ENCODE peak calls at places on chromosomes 1 and 21, in nine cellular contexts. One of them, this sample, is unnamed.

GRCh38 chr21:29506947-29507346 is 208.2 kb downstream of the BACH1 start:
- DNase-seq in posterior vena cava: no peak
- DNase-seq in nephron progenitor cell: no peak
- DNase-seq in Daoy: no peak
- DNase-seq in stimulated activated CD4-positive, alpha-beta T cell treated with anti-CD3 and anti-CD28 coated beads, TNF-alpha, amount 100 ng/mL, for 4 hours: no peak
- DNase-seq in dermis microvascular lymphatic vessel endothelial cell: no peak
- DNase-seq in NCI-H1436: no peak
- DNase-seq in NCI-H2081: no peak
- DNase-seq in CD4-positive, alpha-beta T cell: no peak
- DNase-seq in this sample: no peak

GRCh38 chr1:190479028-190479427 is 1.4 kb upstream of the BRINP3 start:
- DNase-seq in posterior vena cava: no peak
- DNase-seq in nephron progenitor cell: no peak
- DNase-seq in Daoy: no peak
- DNase-seq in stimulated activated CD4-positive, alpha-beta T cell treated with anti-CD3 and anti-CD28 coated beads, TNF-alpha, amount 100 ng/mL, for 4 hours: no peak
- DNase-seq in dermis microvascular lymphatic vessel endothelial cell: no peak
- DNase-seq in NCI-H1436: no peak
- DNase-seq in NCI-H2081: peak
- DNase-seq in CD4-positive, alpha-beta T cell: no peak
- DNase-seq in this sample: no peak

GRCh38 chr1:85078903-85079302 is 30.6 kb upstream of the MCOLN3 start:
- DNase-seq in posterior vena cava: no peak
- DNase-seq in nephron progenitor cell: no peak
- DNase-seq in Daoy: no peak
- DNase-seq in stimulated activated CD4-positive, alpha-beta T cell treated with anti-CD3 and anti-CD28 coated beads, TNF-alpha, amount 100 ng/mL, for 4 hours: no peak
- DNase-seq in dermis microvascular lymphatic vessel endothelial cell: no peak
- DNase-seq in NCI-H1436: no peak
- DNase-seq in NCI-H2081: no peak
- DNase-seq in CD4-positive, alpha-beta T cell: no peak
- DNase-seq in this sample: peak

GRCh38 chr1:12696658-12697057 is 19.3 kb upstream of the AADACL3 start:
- DNase-seq in posterior vena cava: no peak
- DNase-seq in nephron progenitor cell: no peak
- DNase-seq in Daoy: no peak
- DNase-seq in stimulated activated CD4-positive, alpha-beta T cell treated with anti-CD3 and anti-CD28 coated beads, TNF-alpha, amount 100 ng/mL, for 4 hours: no peak
- DNase-seq in dermis microvascular lymphatic vessel endothelial cell: no peak
- DNase-seq in NCI-H1436: no peak
- DNase-seq in NCI-H2081: no peak
- DNase-seq in CD4-positive, alpha-beta T cell: no peak
- DNase-seq in this sample: no peak

GRCh38 chr1:36115200-36115669 is 9.8 kb downstream of the COL8A2 start:
- DNase-seq in posterior vena cava: no peak
- DNase-seq in nephron progenitor cell: peak
- DNase-seq in Daoy: peak
- DNase-seq in stimulated activated CD4-positive, alpha-beta T cell treated with anti-CD3 and anti-CD28 coated beads, TNF-alpha, amount 100 ng/mL, for 4 hours: no peak
- DNase-seq in dermis microvascular lymphatic vessel endothelial cell: no peak
- DNase-seq in NCI-H1436: no peak
- DNase-seq in NCI-H2081: no peak
- DNase-seq in CD4-positive, alpha-beta T cell: no peak
- DNase-seq in this sample: peak

GRCh38 chr1:56389813-56390539 is 189.4 kb downstream of the PLPP3 start:
- DNase-seq in posterior vena cava: no peak
- DNase-seq in nephron progenitor cell: peak
- DNase-seq in Daoy: no peak
- DNase-seq in stimulated activated CD4-positive, alpha-beta T cell treated with anti-CD3 and anti-CD28 coated beads, TNF-alpha, amount 100 ng/mL, for 4 hours: no peak
- DNase-seq in dermis microvascular lymphatic vessel endothelial cell: no peak
- DNase-seq in NCI-H1436: no peak
- DNase-seq in NCI-H2081: no peak
- DNase-seq in CD4-positive, alpha-beta T cell: no peak
- DNase-seq in this sample: no peak

GRCh38 chr1:156193208-156193487 is 756 bp upstream of the SLC25A44 start:
- DNase-seq in posterior vena cava: peak
- DNase-seq in nephron progenitor cell: no peak
- DNase-seq in Daoy: no peak
- DNase-seq in stimulated activated CD4-positive, alpha-beta T cell treated with anti-CD3 and anti-CD28 coated beads, TNF-alpha, amount 100 ng/mL, for 4 hours: no peak
- DNase-seq in dermis microvascular lymphatic vessel endothelial cell: no peak
- DNase-seq in NCI-H1436: no peak
- DNase-seq in NCI-H2081: no peak
- DNase-seq in CD4-positive, alpha-beta T cell: no peak
- DNase-seq in this sample: no peak

GRCh38 chr21:41153443-41153842 is 14.5 kb upstream of the BACE2 start:
- DNase-seq in posterior vena cava: no peak
- DNase-seq in nephron progenitor cell: no peak
- DNase-seq in Daoy: no peak
- DNase-seq in stimulated activated CD4-positive, alpha-beta T cell treated with anti-CD3 and anti-CD28 coated beads, TNF-alpha, amount 100 ng/mL, for 4 hours: no peak
- DNase-seq in dermis microvascular lymphatic vessel endothelial cell: no peak
- DNase-seq in NCI-H1436: no peak
- DNase-seq in NCI-H2081: no peak
- DNase-seq in CD4-positive, alpha-beta T cell: no peak
- DNase-seq in this sample: no peak

GRCh38 chr1:17011439-17012307 is at the start of gene ATP13A2:
- DNase-seq in posterior vena cava: peak
- DNase-seq in nephron progenitor cell: peak
- DNase-seq in Daoy: peak
- DNase-seq in stimulated activated CD4-positive, alpha-beta T cell treated with anti-CD3 and anti-CD28 coated beads, TNF-alpha, amount 100 ng/mL, for 4 hours: peak
- DNase-seq in dermis microvascular lymphatic vessel endothelial cell: peak
- DNase-seq in NCI-H1436: peak
- DNase-seq in NCI-H2081: peak
- DNase-seq in CD4-positive, alpha-beta T cell: peak
- DNase-seq in this sample: peak

GRCh38 chr21:44763451-44764318 is 37.9 kb downstream of the UBE2G2 start:
- DNase-seq in posterior vena cava: no peak
- DNase-seq in nephron progenitor cell: no peak
- DNase-seq in Daoy: no peak
- DNase-seq in stimulated activated CD4-positive, alpha-beta T cell treated with anti-CD3 and anti-CD28 coated beads, TNF-alpha, amount 100 ng/mL, for 4 hours: no peak
- DNase-seq in dermis microvascular lymphatic vessel endothelial cell: no peak
- DNase-seq in NCI-H1436: no peak
- DNase-seq in NCI-H2081: no peak
- DNase-seq in CD4-positive, alpha-beta T cell: no peak
- DNase-seq in this sample: no peak

GRCh38 chr21:37915941-37916794 is at the start of gene KCNJ6:
- DNase-seq in posterior vena cava: no peak
- DNase-seq in nephron progenitor cell: peak
- DNase-seq in Daoy: peak
- DNase-seq in stimulated activated CD4-positive, alpha-beta T cell treated with anti-CD3 and anti-CD28 coated beads, TNF-alpha, amount 100 ng/mL, for 4 hours: no peak
- DNase-seq in dermis microvascular lymphatic vessel endothelial cell: peak
- DNase-seq in NCI-H1436: peak
- DNase-seq in NCI-H2081: peak
- DNase-seq in CD4-positive, alpha-beta T cell: no peak
- DNase-seq in this sample: no peak

GRCh38 chr1:193674292-193674944 is 488.0 kb upstream of the B3GALT2 start:
- DNase-seq in posterior vena cava: no peak
- DNase-seq in nephron progenitor cell: no peak
- DNase-seq in Daoy: peak
- DNase-seq in stimulated activated CD4-positive, alpha-beta T cell treated with anti-CD3 and anti-CD28 coated beads, TNF-alpha, amount 100 ng/mL, for 4 hours: no peak
- DNase-seq in dermis microvascular lymphatic vessel endothelial cell: peak
- DNase-seq in NCI-H1436: no peak
- DNase-seq in NCI-H2081: no peak
- DNase-seq in CD4-positive, alpha-beta T cell: no peak
- DNase-seq in this sample: no peak

GRCh38 chr1:206544562-206545257 is 37.4 kb downstream of the RASSF5 start:
- DNase-seq in posterior vena cava: peak
- DNase-seq in nephron progenitor cell: peak
- DNase-seq in Daoy: peak
- DNase-seq in stimulated activated CD4-positive, alpha-beta T cell treated with anti-CD3 and anti-CD28 coated beads, TNF-alpha, amount 100 ng/mL, for 4 hours: peak
- DNase-seq in dermis microvascular lymphatic vessel endothelial cell: peak
- DNase-seq in NCI-H1436: peak
- DNase-seq in NCI-H2081: peak
- DNase-seq in CD4-positive, alpha-beta T cell: peak
- DNase-seq in this sample: peak

GRCh38 chr1:198530964-198531363 is 9.5 kb downstream of the ATP6V1G3 start:
- DNase-seq in posterior vena cava: no peak
- DNase-seq in nephron progenitor cell: no peak
- DNase-seq in Daoy: no peak
- DNase-seq in stimulated activated CD4-positive, alpha-beta T cell treated with anti-CD3 and anti-CD28 coated beads, TNF-alpha, amount 100 ng/mL, for 4 hours: no peak
- DNase-seq in dermis microvascular lymphatic vessel endothelial cell: no peak
- DNase-seq in NCI-H1436: peak
- DNase-seq in NCI-H2081: peak
- DNase-seq in CD4-positive, alpha-beta T cell: no peak
- DNase-seq in this sample: peak

GRCh38 chr1:230852959-230853358 is 15.4 kb downstream of the C1orf198 start:
- DNase-seq in posterior vena cava: no peak
- DNase-seq in nephron progenitor cell: no peak
- DNase-seq in Daoy: no peak
- DNase-seq in stimulated activated CD4-positive, alpha-beta T cell treated with anti-CD3 and anti-CD28 coated beads, TNF-alpha, amount 100 ng/mL, for 4 hours: no peak
- DNase-seq in dermis microvascular lymphatic vessel endothelial cell: no peak
- DNase-seq in NCI-H1436: no peak
- DNase-seq in NCI-H2081: no peak
- DNase-seq in CD4-positive, alpha-beta T cell: no peak
- DNase-seq in this sample: no peak

GRCh38 chr1:3278416-3279181 is 175.9 kb upstream of the ARHGEF16 start:
- DNase-seq in posterior vena cava: no peak
- DNase-seq in nephron progenitor cell: no peak
- DNase-seq in Daoy: no peak
- DNase-seq in stimulated activated CD4-positive, alpha-beta T cell treated with anti-CD3 and anti-CD28 coated beads, TNF-alpha, amount 100 ng/mL, for 4 hours: no peak
- DNase-seq in dermis microvascular lymphatic vessel endothelial cell: no peak
- DNase-seq in NCI-H1436: no peak
- DNase-seq in NCI-H2081: no peak
- DNase-seq in CD4-positive, alpha-beta T cell: no peak
- DNase-seq in this sample: no peak

GRCh38 chr1:81876901-81877750 is 76.4 kb downstream of the ADGRL2 start:
- DNase-seq in posterior vena cava: no peak
- DNase-seq in nephron progenitor cell: no peak
- DNase-seq in Daoy: peak
- DNase-seq in stimulated activated CD4-positive, alpha-beta T cell treated with anti-CD3 and anti-CD28 coated beads, TNF-alpha, amount 100 ng/mL, for 4 hours: no peak
- DNase-seq in dermis microvascular lymphatic vessel endothelial cell: peak
- DNase-seq in NCI-H1436: no peak
- DNase-seq in NCI-H2081: no peak
- DNase-seq in CD4-positive, alpha-beta T cell: no peak
- DNase-seq in this sample: no peak

GRCh38 chr1:156927215-156928042 is 7.0 kb downstream of the LRRC71 start:
- DNase-seq in posterior vena cava: peak
- DNase-seq in nephron progenitor cell: peak
- DNase-seq in Daoy: peak
- DNase-seq in stimulated activated CD4-positive, alpha-beta T cell treated with anti-CD3 and anti-CD28 coated beads, TNF-alpha, amount 100 ng/mL, for 4 hours: peak
- DNase-seq in dermis microvascular lymphatic vessel endothelial cell: peak
- DNase-seq in NCI-H1436: peak
- DNase-seq in NCI-H2081: peak
- DNase-seq in CD4-positive, alpha-beta T cell: peak
- DNase-seq in this sample: no peak

GRCh38 chr1:36156329-36157114 is 562 bp downstream of the MAP7D1 start:
- DNase-seq in posterior vena cava: peak
- DNase-seq in nephron progenitor cell: peak
- DNase-seq in Daoy: peak
- DNase-seq in stimulated activated CD4-positive, alpha-beta T cell treated with anti-CD3 and anti-CD28 coated beads, TNF-alpha, amount 100 ng/mL, for 4 hours: peak
- DNase-seq in dermis microvascular lymphatic vessel endothelial cell: peak
- DNase-seq in NCI-H1436: peak
- DNase-seq in NCI-H2081: peak
- DNase-seq in CD4-positive, alpha-beta T cell: peak
- DNase-seq in this sample: peak

GRCh38 chr1:208803371-208803811 is 559.2 kb upstream of the PLXNA2 start:
- DNase-seq in posterior vena cava: no peak
- DNase-seq in nephron progenitor cell: no peak
- DNase-seq in Daoy: peak
- DNase-seq in stimulated activated CD4-positive, alpha-beta T cell treated with anti-CD3 and anti-CD28 coated beads, TNF-alpha, amount 100 ng/mL, for 4 hours: no peak
- DNase-seq in dermis microvascular lymphatic vessel endothelial cell: no peak
- DNase-seq in NCI-H1436: peak
- DNase-seq in NCI-H2081: peak
- DNase-seq in CD4-positive, alpha-beta T cell: no peak
- DNase-seq in this sample: no peak

GRCh38 chr1:223885614-223886013 is 39.9 kb upstream of the TP53BP2 start:
- DNase-seq in posterior vena cava: no peak
- DNase-seq in nephron progenitor cell: no peak
- DNase-seq in Daoy: no peak
- DNase-seq in stimulated activated CD4-positive, alpha-beta T cell treated with anti-CD3 and anti-CD28 coated beads, TNF-alpha, amount 100 ng/mL, for 4 hours: no peak
- DNase-seq in dermis microvascular lymphatic vessel endothelial cell: no peak
- DNase-seq in NCI-H1436: no peak
- DNase-seq in NCI-H2081: no peak
- DNase-seq in CD4-positive, alpha-beta T cell: no peak
- DNase-seq in this sample: no peak

GRCh38 chr1:72530646-72531045 is 248.3 kb upstream of the NEGR1 start:
- DNase-seq in posterior vena cava: no peak
- DNase-seq in nephron progenitor cell: no peak
- DNase-seq in Daoy: no peak
- DNase-seq in stimulated activated CD4-positive, alpha-beta T cell treated with anti-CD3 and anti-CD28 coated beads, TNF-alpha, amount 100 ng/mL, for 4 hours: no peak
- DNase-seq in dermis microvascular lymphatic vessel endothelial cell: no peak
- DNase-seq in NCI-H1436: no peak
- DNase-seq in NCI-H2081: no peak
- DNase-seq in CD4-positive, alpha-beta T cell: no peak
- DNase-seq in this sample: no peak

GRCh38 chr1:51070640-51071039 is 31.4 kb upstream of the C1orf185 start:
- DNase-seq in posterior vena cava: no peak
- DNase-seq in nephron progenitor cell: no peak
- DNase-seq in Daoy: no peak
- DNase-seq in stimulated activated CD4-positive, alpha-beta T cell treated with anti-CD3 and anti-CD28 coated beads, TNF-alpha, amount 100 ng/mL, for 4 hours: no peak
- DNase-seq in dermis microvascular lymphatic vessel endothelial cell: no peak
- DNase-seq in NCI-H1436: no peak
- DNase-seq in NCI-H2081: no peak
- DNase-seq in CD4-positive, alpha-beta T cell: no peak
- DNase-seq in this sample: no peak

GRCh38 chr21:45831991-45832740 is 149.4 kb upstream of the COL6A1 start:
- DNase-seq in posterior vena cava: no peak
- DNase-seq in nephron progenitor cell: no peak
- DNase-seq in Daoy: no peak
- DNase-seq in stimulated activated CD4-positive, alpha-beta T cell treated with anti-CD3 and anti-CD28 coated beads, TNF-alpha, amount 100 ng/mL, for 4 hours: no peak
- DNase-seq in dermis microvascular lymphatic vessel endothelial cell: no peak
- DNase-seq in NCI-H1436: no peak
- DNase-seq in NCI-H2081: no peak
- DNase-seq in CD4-positive, alpha-beta T cell: no peak
- DNase-seq in this sample: no peak

GRCh38 chr1:162168261-162168660 is 98.8 kb downstream of the NOS1AP start:
- DNase-seq in posterior vena cava: no peak
- DNase-seq in nephron progenitor cell: no peak
- DNase-seq in Daoy: no peak
- DNase-seq in stimulated activated CD4-positive, alpha-beta T cell treated with anti-CD3 and anti-CD28 coated beads, TNF-alpha, amount 100 ng/mL, for 4 hours: no peak
- DNase-seq in dermis microvascular lymphatic vessel endothelial cell: peak
- DNase-seq in NCI-H1436: no peak
- DNase-seq in NCI-H2081: no peak
- DNase-seq in CD4-positive, alpha-beta T cell: no peak
- DNase-seq in this sample: no peak

GRCh38 chr1:44084998-44085675 is 33.5 kb upstream of the KLF17 start:
- DNase-seq in posterior vena cava: no peak
- DNase-seq in nephron progenitor cell: no peak
- DNase-seq in Daoy: peak
- DNase-seq in stimulated activated CD4-positive, alpha-beta T cell treated with anti-CD3 and anti-CD28 coated beads, TNF-alpha, amount 100 ng/mL, for 4 hours: no peak
- DNase-seq in dermis microvascular lymphatic vessel endothelial cell: peak
- DNase-seq in NCI-H1436: no peak
- DNase-seq in NCI-H2081: no peak
- DNase-seq in CD4-positive, alpha-beta T cell: no peak
- DNase-seq in this sample: no peak

GRCh38 chr1:201275266-201275666 is 8.0 kb upstream of the PKP1 start:
- DNase-seq in posterior vena cava: peak
- DNase-seq in nephron progenitor cell: no peak
- DNase-seq in Daoy: peak
- DNase-seq in stimulated activated CD4-positive, alpha-beta T cell treated with anti-CD3 and anti-CD28 coated beads, TNF-alpha, amount 100 ng/mL, for 4 hours: no peak
- DNase-seq in dermis microvascular lymphatic vessel endothelial cell: peak
- DNase-seq in NCI-H1436: no peak
- DNase-seq in NCI-H2081: peak
- DNase-seq in CD4-positive, alpha-beta T cell: no peak
- DNase-seq in this sample: peak

GRCh38 chr1:206506803-206507394 is 432 bp upstream of the RASSF5 start:
- DNase-seq in posterior vena cava: peak
- DNase-seq in nephron progenitor cell: peak
- DNase-seq in Daoy: no peak
- DNase-seq in stimulated activated CD4-positive, alpha-beta T cell treated with anti-CD3 and anti-CD28 coated beads, TNF-alpha, amount 100 ng/mL, for 4 hours: no peak
- DNase-seq in dermis microvascular lymphatic vessel endothelial cell: no peak
- DNase-seq in NCI-H1436: no peak
- DNase-seq in NCI-H2081: no peak
- DNase-seq in CD4-positive, alpha-beta T cell: peak
- DNase-seq in this sample: no peak

GRCh38 chr1:200877839-200878551 is 5.2 kb downstream of the GPR25 start:
- DNase-seq in posterior vena cava: no peak
- DNase-seq in nephron progenitor cell: no peak
- DNase-seq in Daoy: no peak
- DNase-seq in stimulated activated CD4-positive, alpha-beta T cell treated with anti-CD3 and anti-CD28 coated beads, TNF-alpha, amount 100 ng/mL, for 4 hours: no peak
- DNase-seq in dermis microvascular lymphatic vessel endothelial cell: no peak
- DNase-seq in NCI-H1436: no peak
- DNase-seq in NCI-H2081: no peak
- DNase-seq in CD4-positive, alpha-beta T cell: no peak
- DNase-seq in this sample: no peak

GRCh38 chr21:17554619-17555472 is 42.0 kb downstream of the CXADR start:
- DNase-seq in posterior vena cava: no peak
- DNase-seq in nephron progenitor cell: no peak
- DNase-seq in Daoy: peak
- DNase-seq in stimulated activated CD4-positive, alpha-beta T cell treated with anti-CD3 and anti-CD28 coated beads, TNF-alpha, amount 100 ng/mL, for 4 hours: no peak
- DNase-seq in dermis microvascular lymphatic vessel endothelial cell: peak
- DNase-seq in NCI-H1436: no peak
- DNase-seq in NCI-H2081: no peak
- DNase-seq in CD4-positive, alpha-beta T cell: no peak
- DNase-seq in this sample: no peak

GRCh38 chr1:62493656-62494055 is 56.8 kb downstream of the USP1 start:
- DNase-seq in posterior vena cava: no peak
- DNase-seq in nephron progenitor cell: no peak
- DNase-seq in Daoy: no peak
- DNase-seq in stimulated activated CD4-positive, alpha-beta T cell treated with anti-CD3 and anti-CD28 coated beads, TNF-alpha, amount 100 ng/mL, for 4 hours: no peak
- DNase-seq in dermis microvascular lymphatic vessel endothelial cell: no peak
- DNase-seq in NCI-H1436: no peak
- DNase-seq in NCI-H2081: no peak
- DNase-seq in CD4-positive, alpha-beta T cell: no peak
- DNase-seq in this sample: no peak